ENCODE peak calls at places on chromosomes 4 and X, in ten cellular contexts. L is choroid plexus epithelial cell; Z is posterior vena cava; W is CD8-positive, alpha-beta T cell; V is amniotic epithelial cell; R is NCI-H446; P is fibroblast of the conjunctiva; T is activated CD4-positive, alpha-beta T cell treated with anti-CD3 and anti-CD28 coated beads for 4 hours; G is AG09309; N is DMS79 treated with DMSO at 0.1 percent for 48 hours. C is an unnamed sample.

GRCh38 chr4:111681751-111682150 is 463.5 kb upstream of the FAM241A start:
- DNase-seq in L (no peak), Z (no peak), W (no peak), V (no peak), R (no peak), P (no peak), T (no peak), G (no peak), N (no peak), C (no peak)

GRCh38 chrX:150150081-150150779 is 211.9 kb upstream of the EOLA2 start:
- DNase-seq in L (no peak), Z (peak; percentile 47), W (no peak), V (no peak), R (no peak), P (peak; percentile 43), T (no peak), G (no peak), N (no peak), C (no peak)

GRCh38 chrX:152635941-152636340 is 1.8 kb upstream of the GABRQ start:
- DNase-seq in L (peak; percentile 83), Z (no peak), W (no peak), V (peak; percentile 51), R (peak; percentile 22), P (peak; percentile 50), T (no peak), G (peak; percentile 35), N (peak; percentile 25), C (peak; percentile 23)

GRCh38 chrX:154986826-154987575 is 35.5 kb downstream of the F8 start:
- DNase-seq in L (peak; percentile 26), Z (no peak), W (no peak), V (peak; percentile 77), R (no peak), P (no peak), T (no peak), G (no peak), N (no peak), C (no peak)

GRCh38 chr4:98747659-98748091 is 89.3 kb upstream of the TSPAN5 start:
- DNase-seq in L (peak; percentile 17), Z (no peak), W (no peak), V (peak; percentile 7), R (no peak), P (no peak), T (no peak), G (no peak), N (no peak), C (no peak)

GRCh38 chr4:92305148-92305877 is 1.5 kb downstream of the GRID2 start:
- DNase-seq in L (peak; percentile 48), Z (peak; percentile 78), W (no peak), V (peak; percentile 47), R (peak; percentile 83), P (no peak), T (no peak), G (no peak), N (peak; percentile 63), C (peak; percentile 29)

GRCh38 chr4:101155859-101156430 is 191.4 kb downstream of the PPP3CA start:
- DNase-seq in L (no peak), Z (no peak), W (no peak), V (no peak), R (no peak), P (no peak), T (no peak), G (no peak), N (no peak), C (no peak)

GRCh38 chr4:86972997-86973396 is 38.2 kb downstream of the AFF1 start:
- DNase-seq in L (peak; percentile 31), Z (no peak), W (no peak), V (peak; percentile 56), R (no peak), P (no peak), T (no peak), G (no peak), N (peak; percentile 26), C (peak; percentile 30)

GRCh38 chrX:17621566-17622270 is 115.6 kb upstream of the SCML1 start:
- DNase-seq in L (no peak), Z (no peak), W (no peak), V (no peak), R (no peak), P (no peak), T (no peak), G (no peak), N (no peak), C (no peak)

GRCh38 chr4:133808151-133808550 is 393.4 kb downstream of the PABPC4L start:
- DNase-seq in L (peak; percentile 26), Z (no peak), W (no peak), V (no peak), R (no peak), P (no peak), T (no peak), G (no peak), N (no peak), C (no peak)

GRCh38 chr4:81460837-81461233 is 10.9 kb downstream of the RASGEF1B start:
- DNase-seq in L (no peak), Z (no peak), W (no peak), V (no peak), R (no peak), P (no peak), T (no peak), G (no peak), N (no peak), C (no peak)

GRCh38 chr4:73308286-73308685 is 49.7 kb upstream of the ANKRD17 start:
- DNase-seq in L (peak; percentile 76), Z (no peak), W (no peak), V (peak; percentile 61), R (no peak), P (no peak), T (no peak), G (no peak), N (no peak), C (peak; percentile 15)

GRCh38 chrX:22234380-22234779 is 38.3 kb upstream of the CBLL2 start:
- DNase-seq in L (no peak), Z (no peak), W (no peak), V (no peak), R (no peak), P (no peak), T (no peak), G (no peak), N (no peak), C (no peak)

GRCh38 chrX:115467961-115468360 is 93.0 kb upstream of the PLS3 start:
- DNase-seq in L (no peak), Z (no peak), W (no peak), V (no peak), R (no peak), P (no peak), T (no peak), G (no peak), N (no peak), C (no peak)

C was measured in mammary epithelial cell.